ENCODE peak calls at places on chromosomes 12 and 14, in seven cellular contexts. R, E, J, W, U, X and L are unnamed samples.

GRCh38 chr14:26597136-26598080 is at the start of gene NOVA1:
- DNase-seq in W (no peak), R (no peak), X (peak), J (no peak), E (peak), U (peak), L (no peak)

GRCh38 chr14:96349286-96350075 is 13.7 kb downstream of the ATG2B start:
- DNase-seq in J (no peak), E (no peak), X (no peak), U (peak), W (no peak), R (no peak), L (no peak)

GRCh38 chr14:80638620-80639215 is 302.8 kb downstream of the CEP128 start:
- DNase-seq in R (peak), U (no peak), J (no peak), X (no peak), W (no peak), E (peak), L (no peak)

GRCh38 chr12:78293039-78293686 is 462.5 kb downstream of the NAV3 start:
- DNase-seq in U (no peak), W (peak), X (no peak), J (no peak), E (peak), R (no peak), L (no peak)

GRCh38 chr12:54560374-54560858 is 11.0 kb downstream of the PDE1B start:
- DNase-seq in X (peak), J (peak), E (peak), W (no peak), U (peak), R (peak), L (no peak)

GRCh38 chr12:12018454-12018853 is 52.3 kb upstream of the BCL2L14 start:
- DNase-seq in U (no peak), R (no peak), W (no peak), J (no peak), E (no peak), X (no peak), L (no peak)

GRCh38 chr14:96168581-96168980 is 36.1 kb upstream of the BDKRB2 start:
- DNase-seq in X (no peak), E (no peak), R (no peak), U (no peak), J (no peak), W (no peak), L (no peak)

GRCh38 chr12:40184493-40185302 is 40.1 kb upstream of the LRRK2 start:
- DNase-seq in U (no peak), J (no peak), X (no peak), R (no peak), W (no peak), E (no peak), L (no peak)

GRCh38 chr12:132222096-132222807 is 78.0 kb downstream of the NOC4L start:
- DNase-seq in W (peak), U (peak), X (no peak), J (no peak), R (peak), E (no peak), L (peak)

GRCh38 chr12:50390284-50390683 is 6.1 kb downstream of the FAM186A start:
- DNase-seq in E (peak), J (no peak), X (no peak), W (peak), U (no peak), R (peak), L (no peak)

GRCh38 chr12:113051759-113052158 is 4.8 kb upstream of the DTX1 start:
- DNase-seq in X (no peak), R (no peak), U (no peak), E (no peak), J (no peak), W (no peak), L (no peak)

GRCh38 chr14:41385787-41386186 is 220.9 kb upstream of the LRFN5 start:
- DNase-seq in X (no peak), R (no peak), W (no peak), J (no peak), E (no peak), U (no peak), L (no peak)

GRCh38 chr14:82565825-82566224 is 1032.2 kb upstream of the SEL1L start:
- DNase-seq in X (no peak), E (no peak), R (no peak), J (no peak), W (no peak), U (no peak), L (no peak)
- H3K4me3 ChIP-seq in X (no peak), E (no peak), R (no peak), J (no peak), W (no peak), U (no peak), L (no peak)

DNA sequence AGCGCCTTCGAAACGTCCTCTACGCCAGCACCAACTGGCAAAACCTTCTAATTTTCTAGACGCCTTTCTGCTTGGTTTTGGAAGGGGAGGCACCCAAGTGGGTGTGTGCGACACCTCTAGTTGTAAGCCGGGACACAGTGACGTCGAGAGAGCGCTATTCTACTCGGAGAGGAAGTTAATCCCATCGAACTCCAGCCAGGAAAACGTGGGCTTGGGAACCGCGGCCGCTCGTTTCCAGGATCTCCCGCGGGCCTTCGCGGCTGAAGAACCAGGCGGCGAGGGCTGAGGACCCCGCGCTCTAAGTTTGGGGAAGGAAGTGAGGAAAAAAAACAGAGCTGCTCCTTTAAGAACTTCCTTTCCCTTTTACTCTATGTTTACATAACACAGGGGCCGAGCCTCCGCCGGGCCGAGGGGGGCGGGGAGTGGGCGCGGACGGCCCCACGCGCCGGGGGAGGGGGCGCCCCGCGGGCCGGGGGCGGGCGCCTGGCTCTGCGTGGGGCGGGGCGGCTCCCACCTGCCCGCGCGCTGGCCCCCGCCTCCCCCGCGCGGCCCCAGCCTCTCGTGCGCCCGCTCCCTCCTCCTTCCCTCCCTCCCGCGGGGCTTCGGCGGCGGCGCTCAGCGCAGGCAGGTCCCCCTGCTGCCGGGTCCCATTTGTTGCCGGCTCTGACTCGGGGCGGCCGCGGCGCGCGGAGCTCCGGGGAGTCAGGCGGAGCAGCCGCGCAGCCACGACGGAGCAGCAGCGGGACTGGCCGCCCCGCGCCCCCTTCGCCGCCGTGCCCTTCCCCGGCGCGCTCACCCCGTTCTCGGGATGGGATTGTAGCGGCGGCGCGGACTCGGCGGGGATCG is at the start of gene PELI2:
- DNase-seq in E (peak), X (peak), J (peak), W (peak), R (peak), U (peak), L (no peak)
- TF ChIP-seq EZH2 in E (no peak), X (no peak), J (no peak), W (no peak), R (no peak), U (no peak), L (no peak)

GRCh38 chr12:79680051-79680450 is 10.7 kb downstream of the PAWR start:
- DNase-seq in X (no peak), R (no peak), W (no peak), U (no peak), E (no peak), J (no peak), L (no peak)

GRCh38 chr12:79676579-79676978 is 14.2 kb downstream of the PAWR start:
- DNase-seq in W (no peak), R (no peak), J (no peak), E (no peak), U (no peak), X (no peak), L (no peak)

GRCh38 chr12:79681008-79681590 is 9.7 kb downstream of the PAWR start:
- DNase-seq in W (no peak), E (peak), U (no peak), R (no peak), X (no peak), J (no peak), L (no peak)

GRCh38 chr12:79677667-79678066 is 13.1 kb downstream of the PAWR start:
- DNase-seq in J (no peak), R (no peak), X (no peak), E (no peak), W (no peak), U (no peak), L (no peak)

GRCh38 chr12:79678306-79678705 is 12.5 kb downstream of the PAWR start:
- DNase-seq in E (no peak), J (no peak), U (no peak), X (no peak), R (no peak), W (no peak), L (no peak)
- TF ChIP-seq POLR2AphosphoS5 in E (no peak), J (no peak), U (no peak), X (no peak), R (no peak), W (no peak), L (no peak)

GRCh38 chr14:95157195-95157986 is at the start of gene DICER1:
- DNase-seq in E (peak), W (peak), R (peak), X (peak), J (peak), U (peak), L (peak)

GRCh38 chr14:95156765-95157194 is 549 bp downstream of the DICER1 start:
- DNase-seq in R (no peak), U (no peak), W (peak), J (peak), E (peak), X (peak), L (no peak)

GRCh38 chr14:95153866-95154265 is 3.5 kb downstream of the DICER1 start:
- DNase-seq in X (no peak), E (no peak), R (no peak), W (no peak), J (no peak), U (no peak), L (no peak)

GRCh38 chr14:95156153-95156764 is 1.1 kb downstream of the DICER1 start:
- DNase-seq in R (no peak), W (no peak), E (peak), X (no peak), U (no peak), J (peak), L (no peak)

DNA sequence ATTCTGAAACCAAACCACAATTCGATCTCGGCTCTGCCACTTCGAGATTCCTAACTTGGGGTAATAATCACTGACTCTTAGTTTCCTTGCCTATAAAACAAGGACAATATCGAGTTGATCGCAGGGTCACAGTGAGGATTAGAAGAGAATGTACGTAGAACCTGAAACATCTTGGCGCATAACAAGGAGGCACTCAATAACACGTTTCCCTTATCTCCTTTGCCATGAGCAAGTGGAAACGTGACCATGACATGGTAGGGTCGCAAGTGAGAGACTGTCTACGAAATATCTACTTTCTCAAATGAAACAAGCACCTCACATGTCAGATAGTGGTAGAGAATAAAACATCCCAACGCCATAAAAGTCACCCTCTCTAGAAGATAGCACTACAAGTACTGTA is 2.3 kb downstream of the DICER1 start:
- DNase-seq in J (peak), U (no peak), W (no peak), E (no peak), X (no peak), R (no peak), L (no peak)
- H3K4me3 ChIP-seq in J (no peak), U (peak), W (no peak), E (no peak), X (no peak), R (no peak), L (peak)

DNA sequence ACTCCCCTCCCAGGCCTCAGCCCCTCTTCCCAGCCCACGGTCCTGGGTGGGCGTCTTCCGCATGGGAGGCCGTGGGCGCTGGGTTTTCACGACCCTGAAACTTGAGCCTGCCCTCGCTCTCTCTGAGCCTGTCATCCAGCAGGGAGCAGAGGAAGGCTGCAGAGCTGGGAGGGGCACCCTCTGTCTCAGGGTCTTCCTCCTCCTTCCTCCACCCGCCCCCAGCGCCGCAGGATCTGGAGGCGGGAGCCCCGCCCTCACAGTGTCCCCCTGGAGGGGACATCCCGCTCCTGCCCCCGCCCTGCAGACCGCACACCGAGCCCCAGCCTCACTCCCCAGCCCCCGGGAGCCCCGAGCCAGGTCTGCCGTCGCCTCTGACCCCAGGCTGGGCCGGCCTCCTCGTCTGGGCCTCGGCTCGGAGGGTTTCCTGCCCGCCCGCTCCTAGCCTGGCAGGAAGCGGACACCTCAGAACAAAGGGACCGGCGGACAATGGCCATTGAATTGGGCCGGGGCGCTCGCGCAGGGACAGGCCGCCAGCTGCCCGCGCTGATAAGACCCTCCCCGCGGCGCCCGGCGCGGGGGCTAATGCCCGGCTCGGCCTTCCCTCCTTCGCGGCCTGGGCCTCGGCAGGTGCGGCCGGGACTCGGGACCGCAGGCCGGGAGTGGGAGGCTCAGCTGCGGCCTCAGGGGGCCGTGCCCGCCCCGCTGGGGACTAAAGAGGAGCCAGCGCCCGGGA is 15.3 kb upstream of the NUDT14 start:
- DNase-seq in E (peak), R (no peak), U (peak), W (peak), J (peak), X (peak), L (no peak)
- TF ChIP-seq EZH2 in E (no peak), R (no peak), U (no peak), W (no peak), J (no peak), X (peak), L (no peak)

GRCh38 chr14:43755707-43756106 is 751.4 kb downstream of the FSCB start:
- DNase-seq in X (no peak), W (no peak), U (no peak), R (no peak), E (no peak), J (no peak), L (no peak)

DNA sequence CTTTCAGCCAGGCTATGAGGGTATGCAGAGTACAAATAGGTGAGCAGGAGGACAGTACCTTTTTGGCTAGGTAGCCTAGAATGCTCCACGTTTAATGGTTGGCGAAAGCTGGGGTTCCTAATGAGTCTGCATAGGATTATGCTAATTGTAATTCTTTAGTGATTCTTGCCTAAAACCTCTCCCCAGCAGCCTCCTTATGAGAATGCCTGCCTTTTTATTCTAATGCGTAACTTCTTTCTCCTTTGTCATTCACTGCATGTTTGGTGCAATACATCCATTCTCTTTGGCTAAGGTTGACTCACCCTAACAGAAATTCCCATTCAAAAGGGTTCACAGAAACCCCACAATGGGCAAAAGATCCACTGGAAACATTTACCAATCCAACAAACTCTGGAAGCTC is 752.2 kb downstream of the FSCB start:
- DNase-seq in R (no peak), J (no peak), W (no peak), X (peak), U (peak), E (no peak), L (no peak)
- TF ChIP-seq POLR2AphosphoS5 in R (no peak), J (no peak), W (no peak), X (no peak), U (no peak), E (no peak), L (no peak)

GRCh38 chr12:79887912-79888311 is 47.0 kb downstream of the PPP1R12A start:
- DNase-seq in J (no peak), U (no peak), W (no peak), E (no peak), X (no peak), R (no peak), L (no peak)
- H3K4me3 ChIP-seq in J (no peak), U (no peak), W (no peak), E (no peak), X (no peak), R (no peak), L (no peak)

GRCh38 chr12:57216014-57216891 is at the start of gene NXPH4:
- DNase-seq in W (no peak), U (peak), R (no peak), J (peak), E (no peak), X (peak), L (no peak)
- TF ChIP-seq EZH2 in W (peak), U (no peak), R (no peak), J (no peak), E (peak), X (peak), L (no peak)

DNA sequence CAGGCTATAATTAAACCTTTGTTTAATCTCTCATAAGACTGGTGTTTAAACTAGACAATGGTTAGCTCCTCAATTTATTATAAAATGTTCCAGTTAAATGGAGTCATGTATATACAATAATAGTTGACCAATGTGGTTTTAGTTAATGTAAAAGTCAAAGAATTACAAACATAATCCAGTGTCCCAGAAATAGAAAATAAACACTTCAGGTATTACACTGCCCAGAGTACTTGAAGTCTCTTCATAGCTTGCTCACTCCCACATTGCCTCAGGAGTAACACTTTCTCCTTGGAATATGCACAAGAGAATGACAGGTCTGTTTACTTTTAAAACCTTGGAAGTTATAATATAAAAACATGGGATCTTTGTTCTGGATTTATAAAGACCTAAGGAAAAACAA is 60.5 kb downstream of the SLC38A1 start:
- DNase-seq in X (no peak), E (no peak), J (no peak), R (no peak), U (no peak), W (no peak), L (no peak)
- TF ChIP-seq POLR2AphosphoS5 in X (no peak), E (no peak), J (no peak), R (no peak), U (no peak), W (no peak), L (no peak)